ENCODE peak calls at places on chromosomes 7 and 10, in seven cellular contexts. H, E, T, Y, O, I and L are unnamed samples.

GRCh38 chr10:34696423-34696822 is 118.7 kb downstream of the PARD3 start:
- DNase-seq in T (no peak), I (no peak), Y (no peak), H (no peak), E (no peak), O (no peak), L (no peak)

GRCh38 chr10:135601-136464 is 578 bp downstream of the ZMYND11 start:
- DNase-seq in T (peak), E (peak), Y (no peak), I (no peak), H (peak), O (peak), L (peak)

GRCh38 chr7:99392659-99393362 is 15.6 kb downstream of the PDAP1 start:
- DNase-seq in I (no peak), H (peak), E (no peak), Y (peak), O (peak), T (peak), L (peak)

GRCh38 chr10:91420868-91421267 is 10.7 kb downstream of the HECTD2 start:
- DNase-seq in I (no peak), Y (no peak), E (no peak), O (no peak), H (no peak), T (no peak), L (no peak)

GRCh38 chr10:113441220-113441619 is 111.6 kb upstream of the HABP2 start:
- DNase-seq in Y (no peak), H (no peak), I (no peak), E (no peak), O (no peak), T (no peak), L (no peak)

GRCh38 chr10:16987129-16987670 is 142.4 kb downstream of the CUBN start:
- DNase-seq in E (no peak), Y (no peak), H (no peak), I (no peak), T (no peak), O (no peak), L (no peak)

GRCh38 chr10:86655173-86655540 is 810 bp downstream of the OPN4 start:
- DNase-seq in T (no peak), E (no peak), Y (no peak), H (no peak), I (no peak), O (no peak), L (no peak)

GRCh38 chr10:131948501-131948900 is 33.2 kb downstream of the BNIP3 start:
- DNase-seq in I (no peak), H (no peak), T (no peak), O (no peak), Y (no peak), E (no peak), L (no peak)

GRCh38 chr7:107948645-107949442 is 54.1 kb downstream of the LAMB1 start:
- DNase-seq in Y (no peak), H (no peak), I (no peak), T (no peak), E (no peak), O (no peak), L (no peak)

GRCh38 chr7:156145996-156146395 is 333.7 kb upstream of the SHH start:
- DNase-seq in H (no peak), Y (no peak), O (no peak), E (no peak), T (no peak), I (no peak), L (no peak)